ENCODE peak calls at places on chromosomes 11 and 22, in nine cellular contexts. S is CD4-positive, alpha-beta memory T cell; Q is mesendoderm; O is stomach; R is mammary epithelial cell; T is H1; N is GM23338; E is esophagus squamous epithelium; I is PC-3. K is an unnamed sample. For H3K27me3 and H3K4me1, the result is how much of the 10 kb centered on the place peaks cover.

GRCh38 chr11:70246196-70246595 is 24.3 kb upstream of the PPFIA1 start:
- DNase-seq in S (no peak), Q (no peak), O (no peak), R (peak), T (no peak), N (no peak), E (no peak), I (no peak), K (no peak)

GRCh38 chr11:95111923-95112540 is 22.4 kb downstream of the ENDOD1 start:
- DNase-seq in S (no peak), Q (no peak), O (no peak), R (no peak), T (no peak), N (no peak), E (no peak), I (no peak), K (no peak)

GRCh38 chr11:2752923-2753322 is 53.1 kb upstream of the KCNQ1OT1 start:
- DNase-seq in S (no peak), Q (no peak), O (no peak), R (no peak), T (no peak), N (no peak), E (no peak), I (no peak), K (no peak)

GRCh38 chr11:24896118-24896835 is 399.4 kb downstream of the LUZP2 start:
- DNase-seq in S (no peak), Q (no peak), O (no peak), R (no peak), T (no peak), N (no peak), E (no peak), I (no peak), K (no peak)

GRCh38 chr22:17871726-17872458 is 97.6 kb upstream of the BID start:
- DNase-seq in S (no peak), Q (no peak), O (no peak), R (no peak), T (no peak), N (no peak), E (no peak), I (no peak), K (no peak)

GRCh38 chr11:62125881-62126280 is 2.1 kb downstream of the INCENP start:
- DNase-seq in S (no peak), Q (no peak), O (no peak), R (peak), T (no peak), N (no peak), E (no peak), I (no peak), K (no peak)

GRCh38 chr11:103601230-103601846 is 435.1 kb upstream of the DDI1 start:
- DNase-seq in S (peak), Q (peak), O (no peak), R (peak), T (no peak), N (peak), E (no peak), I (peak), K (no peak)

GRCh38 chr22:29801153-29801552 is 34.0 kb downstream of the UQCR10 start:
- DNase-seq in S (no peak), Q (peak), O (peak), R (no peak), T (no peak), N (peak), E (no peak), I (no peak), K (no peak)

GRCh38 chr11:2100361-2101170 is 38.6 kb downstream of the IGF2 start:
- DNase-seq in S (no peak), Q (no peak), O (peak), R (no peak), T (no peak), N (no peak), E (no peak), I (no peak), K (no peak)

DNA sequence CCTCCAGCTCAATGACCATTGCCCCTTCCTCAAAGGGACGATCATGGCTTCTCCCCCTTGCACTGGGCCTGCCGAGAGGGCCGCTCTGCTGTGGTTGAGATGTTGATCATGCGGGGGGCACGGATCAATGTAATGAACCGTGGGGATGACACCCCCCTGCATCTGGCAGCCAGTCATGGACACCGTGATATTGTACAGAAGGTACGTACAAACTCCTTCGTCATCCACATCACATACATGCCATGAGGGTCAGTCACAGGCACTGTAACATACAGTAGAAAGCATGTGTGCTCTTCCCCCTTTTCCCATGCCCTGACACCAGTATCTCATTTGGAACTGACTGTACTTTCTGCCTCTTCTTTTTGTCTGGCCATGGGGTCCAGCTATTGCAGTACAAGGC is 4.0 kb downstream of the TAF10 start:
- DNase-seq in S (no peak), Q (no peak), O (no peak), R (no peak), T (no peak), N (no peak), E (no peak), I (no peak), K (peak)
- H3K4me3 ChIP-seq in S (no peak), Q (no peak), O (no peak), R (no peak), T (no peak), N (no peak), E (no peak), I (no peak), K (no peak)

DNA sequence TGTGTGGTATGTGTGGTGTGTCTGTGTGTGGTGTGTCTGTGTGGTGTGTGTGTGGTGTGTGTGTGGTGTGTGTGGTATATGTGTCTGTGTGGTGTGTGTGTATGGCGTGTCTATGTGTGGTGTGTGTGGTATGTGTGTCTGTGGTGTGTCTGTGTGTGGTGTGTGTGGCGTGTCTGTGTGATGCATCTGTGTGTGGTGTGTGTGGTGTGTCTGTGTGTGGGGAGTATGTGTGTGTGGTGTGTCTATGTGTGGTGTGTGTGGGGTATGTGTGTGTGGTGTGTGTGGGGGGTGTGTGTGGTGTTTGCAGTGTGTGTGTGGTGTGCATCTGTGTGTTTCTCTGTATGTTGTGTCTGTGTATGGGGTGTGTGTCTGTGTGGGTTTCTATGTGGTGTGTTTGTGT is 7.8 kb upstream of the PVALB start:
- DNase-seq in S (no peak), Q (no peak), O (no peak), R (no peak), T (no peak), N (no peak), E (no peak), I (no peak), K (no peak)
- H3K27me3 ChIP-seq in S (under half), Q (under half), O (under half), R (under half), T (under half), N (under half), E (under half), I (under half), K (under half)

GRCh38 chr11:65861165-65861505 is 902 bp downstream of the MUS81 start:
- DNase-seq in S (no peak), Q (no peak), O (no peak), R (no peak), T (no peak), N (no peak), E (no peak), I (peak), K (no peak)
- H3K4me1 ChIP-seq in S (under half), Q (under half), O (under half), R (under half), T (under half), N (under half), E (under half), I (under half), K (under half)

GRCh38 chr22:45585437-45585755 is 82.7 kb downstream of the FBLN1 start:
- DNase-seq in S (no peak), Q (no peak), O (no peak), R (no peak), T (no peak), N (no peak), E (no peak), I (no peak), K (no peak)

GRCh38 chr22:45584121-45584570 is 81.5 kb downstream of the FBLN1 start:
- DNase-seq in S (no peak), Q (no peak), O (no peak), R (no peak), T (no peak), N (no peak), E (no peak), I (no peak), K (no peak)

GRCh38 chr22:45583504-45583903 is 80.8 kb downstream of the FBLN1 start:
- DNase-seq in S (peak), Q (peak), O (no peak), R (no peak), T (no peak), N (no peak), E (no peak), I (no peak), K (no peak)

GRCh38 chr22:45585946-45586540 is 83.4 kb downstream of the FBLN1 start:
- DNase-seq in S (no peak), Q (no peak), O (no peak), R (no peak), T (no peak), N (no peak), E (no peak), I (no peak), K (no peak)

GRCh38 chr22:45584621-45585436 is 82.1 kb downstream of the FBLN1 start:
- DNase-seq in S (no peak), Q (no peak), O (no peak), R (no peak), T (no peak), N (no peak), E (no peak), I (no peak), K (no peak)
- H3K4me3 ChIP-seq in S (no peak), Q (no peak), O (no peak), R (no peak), T (no peak), N (no peak), E (no peak), I (no peak), K (no peak)

GRCh38 chr22:27634043-27634442 is 167.5 kb downstream of the MN1 start:
- DNase-seq in S (no peak), Q (no peak), O (no peak), R (no peak), T (no peak), N (no peak), E (no peak), I (no peak), K (no peak)
- H3K27me3 ChIP-seq in S (under half), Q (under half), O (under half), R (under half), T (under half), N (under half), E (under half), I (under half), K (under half)

GRCh38 chr22:20244250-20244648 is 23.9 kb downstream of the RTN4R start:
- DNase-seq in S (no peak), Q (no peak), O (no peak), R (no peak), T (no peak), N (no peak), E (no peak), I (no peak), K (no peak)
- H3K4me1 ChIP-seq in S (half or more), Q (under half), O (under half), R (under half), T (under half), N (under half), E (under half), I (under half), K (half or more)

DNA sequence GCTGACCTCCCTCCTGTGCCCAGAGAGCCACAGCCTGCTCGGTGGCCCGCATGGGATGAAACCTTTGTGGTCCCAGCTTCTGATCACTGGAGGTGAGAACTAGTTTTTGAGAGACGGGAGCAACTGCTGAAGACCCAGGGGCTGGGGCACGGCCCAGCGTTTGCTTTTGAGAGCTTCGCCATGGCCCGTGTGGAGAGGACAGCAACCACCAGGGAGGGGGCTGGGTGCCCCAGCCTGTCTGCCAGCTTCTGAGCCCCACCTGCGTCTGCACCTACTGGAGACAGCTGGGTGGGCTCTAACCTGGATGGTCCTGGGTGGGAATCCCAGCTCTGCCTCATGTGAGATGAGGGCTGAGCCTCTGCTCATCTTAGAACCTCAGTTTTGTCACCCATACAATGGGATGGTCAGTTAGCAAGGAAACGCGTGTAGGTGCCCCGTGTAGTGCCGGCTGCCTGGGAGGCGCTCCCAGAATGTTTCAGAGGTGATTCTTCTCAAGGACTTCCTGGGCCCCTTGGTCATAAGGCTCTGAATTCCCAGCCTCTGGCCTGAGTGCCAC is 51.1 kb upstream of the CCDC188 start:
- DNase-seq in S (no peak), Q (no peak), O (no peak), R (no peak), T (no peak), N (no peak), E (no peak), I (no peak), K (no peak)
- H3K4me3 ChIP-seq in S (no peak), Q (no peak), O (no peak), R (no peak), T (no peak), N (no peak), E (no peak), I (no peak), K (no peak)

GRCh38 chr11:117495357-117495756 is 167.7 kb downstream of the CEP164 start:
- DNase-seq in S (no peak), Q (no peak), O (no peak), R (no peak), T (no peak), N (no peak), E (no peak), I (no peak), K (no peak)

GRCh38 chr11:117488996-117489952 is 161.6 kb downstream of the CEP164 start:
- DNase-seq in S (no peak), Q (no peak), O (no peak), R (no peak), T (no peak), N (no peak), E (no peak), I (no peak), K (no peak)

GRCh38 chr11:117490911-117491310 is 163.3 kb downstream of the CEP164 start:
- DNase-seq in S (no peak), Q (no peak), O (no peak), R (no peak), T (no peak), N (no peak), E (no peak), I (no peak), K (no peak)

GRCh38 chr11:117490019-117490679 is 162.5 kb downstream of the CEP164 start:
- DNase-seq in S (no peak), Q (no peak), O (no peak), R (no peak), T (no peak), N (peak), E (no peak), I (no peak), K (no peak)

DNA sequence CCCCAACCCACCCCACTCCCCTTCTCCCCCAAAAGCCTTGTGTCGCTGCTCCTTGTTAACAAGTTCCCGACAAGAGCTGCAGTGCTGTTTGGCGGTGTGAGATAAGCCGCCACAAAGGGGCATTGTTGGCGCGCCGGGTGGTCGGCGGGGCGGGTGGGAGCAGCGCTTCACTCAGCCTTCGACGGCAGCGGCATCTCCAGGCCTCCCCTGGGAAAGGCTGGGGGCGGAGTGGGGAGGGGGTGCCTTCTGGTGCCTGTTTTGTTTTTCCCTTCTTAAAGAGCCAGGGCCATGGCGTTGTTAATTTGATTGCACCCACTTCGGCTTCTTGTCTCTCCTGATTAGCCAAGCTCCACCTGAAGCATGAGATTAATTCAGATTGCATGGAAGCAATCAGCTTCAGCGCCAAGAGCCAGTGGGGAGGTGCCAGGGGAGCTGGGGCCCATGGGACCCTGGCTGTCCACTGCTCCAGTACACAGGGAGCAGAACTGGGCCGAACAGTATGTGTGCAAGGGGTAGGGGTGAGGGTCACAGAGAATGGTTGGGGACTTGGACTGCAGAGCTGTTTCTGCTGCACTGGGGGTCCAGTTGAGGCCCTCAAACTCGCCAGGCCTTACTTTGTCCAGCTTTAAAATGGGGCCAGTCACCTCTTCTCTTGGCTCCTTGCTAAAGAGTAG is 165.1 kb downstream of the CEP164 start:
- DNase-seq in S (no peak), Q (peak), O (no peak), R (no peak), T (peak), N (peak), E (no peak), I (no peak), K (no peak)
- H3K27me3 ChIP-seq in S (under half), Q (under half), O (under half), R (under half), T (under half), N (under half), E (under half), I (half or more), K (under half)

K was measured in right atrium auricular region.